ENCODE peak calls at places on chromosomes 7 and 10, in four cellular contexts. One of them, this sample, is unnamed.

GRCh38 chr10:79260803-79261740 is 86.2 kb upstream of the PPIF start:
- DNase-seq in AG09309: no peak
- DNase-seq in breast epithelium: no peak
- DNase-seq in tibial artery: no peak
- DNase-seq in this sample: no peak

GRCh38 chr7:23938937-23939552 is 229.0 kb downstream of the STK31 start:
- DNase-seq in breast epithelium: no peak
- DNase-seq in tibial artery: no peak
- DNase-seq in AG09309: no peak
- DNase-seq in this sample: no peak

GRCh38 chr7:44633254-44634186 is 27.1 kb downstream of the OGDH start:
- DNase-seq in AG09309: peak
- DNase-seq in tibial artery: peak
- DNase-seq in breast epithelium: peak
- DNase-seq in this sample: peak

GRCh38 chr10:44369296-44369695 is 15.6 kb downstream of the CXCL12 start:
- DNase-seq in AG09309: no peak
- DNase-seq in breast epithelium: no peak
- DNase-seq in tibial artery: no peak
- DNase-seq in this sample: no peak

GRCh38 chr7:102389810-102390209 is 6.4 kb upstream of the PRKRIP1 start:
- DNase-seq in breast epithelium: no peak
- DNase-seq in AG09309: no peak
- DNase-seq in tibial artery: no peak
- DNase-seq in this sample: no peak

GRCh38 chr10:8295311-8295710 is 240.8 kb downstream of the GATA3 start:
- DNase-seq in AG09309: no peak
- DNase-seq in breast epithelium: no peak
- DNase-seq in tibial artery: no peak
- DNase-seq in this sample: no peak

GRCh38 chr7:2488272-2488645 is 12.1 kb upstream of the GRIFIN start:
- DNase-seq in tibial artery: peak
- DNase-seq in AG09309: no peak
- DNase-seq in breast epithelium: no peak
- DNase-seq in this sample: no peak

GRCh38 chr7:48108959-48109847 is 20.1 kb downstream of the UPP1 start:
- DNase-seq in AG09309: no peak
- DNase-seq in tibial artery: no peak
- DNase-seq in breast epithelium: no peak
- DNase-seq in this sample: no peak

GRCh38 chr7:1940402-1940786 is 270.3 kb downstream of the ELFN1 start:
- DNase-seq in breast epithelium: peak
- DNase-seq in AG09309: no peak
- DNase-seq in tibial artery: no peak
- DNase-seq in this sample: peak

GRCh38 chr7:45080265-45080957 is 8.4 kb downstream of the NACAD start:
- DNase-seq in breast epithelium: no peak
- DNase-seq in tibial artery: no peak
- DNase-seq in AG09309: no peak
- DNase-seq in this sample: no peak

GRCh38 chr10:31707578-31708411 is 220.8 kb downstream of the ARHGAP12 start:
- DNase-seq in AG09309: peak
- DNase-seq in breast epithelium: no peak
- DNase-seq in tibial artery: peak
- DNase-seq in this sample: no peak

GRCh38 chr7:116797611-116798010 is 64.8 kb upstream of the CAPZA2 start:
- DNase-seq in tibial artery: no peak
- DNase-seq in AG09309: no peak
- DNase-seq in breast epithelium: no peak
- DNase-seq in this sample: no peak

GRCh38 chr7:77537136-77537594 is at the start of gene PTPN12:
- DNase-seq in breast epithelium: no peak
- DNase-seq in tibial artery: no peak
- DNase-seq in AG09309: no peak
- DNase-seq in this sample: no peak

GRCh38 chr10:13500201-13500600 is 28.6 kb downstream of the BEND7 start:
- DNase-seq in breast epithelium: no peak
- DNase-seq in tibial artery: no peak
- DNase-seq in AG09309: no peak
- DNase-seq in this sample: no peak

GRCh38 chr7:151742713-151743480 is 134.0 kb downstream of the PRKAG2 start:
- DNase-seq in AG09309: no peak
- DNase-seq in breast epithelium: no peak
- DNase-seq in tibial artery: no peak
- DNase-seq in this sample: no peak

GRCh38 chr7:46909601-46910051 is 672.3 kb downstream of the TNS3 start:
- DNase-seq in breast epithelium: no peak
- DNase-seq in tibial artery: no peak
- DNase-seq in AG09309: peak
- DNase-seq in this sample: no peak

GRCh38 chr7:74219416-74219815 is 9.6 kb downstream of the LAT2 start:
- DNase-seq in tibial artery: no peak
- DNase-seq in AG09309: no peak
- DNase-seq in breast epithelium: no peak
- DNase-seq in this sample: no peak

GRCh38 chr10:120613180-120613579 is 156.2 kb downstream of the PLPP4 start:
- DNase-seq in AG09309: no peak
- DNase-seq in tibial artery: no peak
- DNase-seq in breast epithelium: no peak
- DNase-seq in this sample: no peak

GRCh38 chr10:86945361-86946214 is 11.8 kb downstream of the MMRN2 start:
- DNase-seq in breast epithelium: peak
- DNase-seq in AG09309: no peak
- DNase-seq in tibial artery: peak
- DNase-seq in this sample: no peak

GRCh38 chr7:132298782-132299181 is 277.5 kb downstream of the PLXNA4 start:
- DNase-seq in breast epithelium: no peak
- DNase-seq in tibial artery: no peak
- DNase-seq in AG09309: peak
- DNase-seq in this sample: no peak

GRCh38 chr7:8441106-8441590 is 7.7 kb downstream of the NXPH1 start:
- DNase-seq in breast epithelium: no peak
- DNase-seq in tibial artery: no peak
- DNase-seq in AG09309: no peak
- DNase-seq in this sample: no peak

GRCh38 chr10:34049469-34049868 is 715.0 kb upstream of the NRP1 start:
- DNase-seq in AG09309: no peak
- DNase-seq in breast epithelium: no peak
- DNase-seq in tibial artery: no peak
- DNase-seq in this sample: no peak

GRCh38 chr7:1548438-1548831 is 7.6 kb downstream of the TMEM184A start:
- DNase-seq in AG09309: no peak
- DNase-seq in breast epithelium: no peak
- DNase-seq in tibial artery: no peak
- DNase-seq in this sample: no peak

GRCh38 chr7:107856806-107857540 is 34.0 kb upstream of the DLD start:
- DNase-seq in AG09309: no peak
- DNase-seq in tibial artery: no peak
- DNase-seq in breast epithelium: no peak
- DNase-seq in this sample: peak

GRCh38 chr7:133562617-133563016 is 309.7 kb downstream of the EXOC4 start:
- DNase-seq in AG09309: peak
- DNase-seq in breast epithelium: no peak
- DNase-seq in tibial artery: no peak
- DNase-seq in this sample: no peak

GRCh38 chr10:129048513-129048912 is 418.5 kb upstream of the MGMT start:
- DNase-seq in tibial artery: no peak
- DNase-seq in breast epithelium: no peak
- DNase-seq in AG09309: no peak
- DNase-seq in this sample: no peak

GRCh38 chr10:49322371-49323170 is 23.6 kb downstream of the C10orf71 start:
- DNase-seq in breast epithelium: no peak
- DNase-seq in AG09309: no peak
- DNase-seq in tibial artery: no peak
- DNase-seq in this sample: no peak

GRCh38 chr10:35592421-35592820 is 12.7 kb upstream of the GJD4 start:
- DNase-seq in tibial artery: no peak
- DNase-seq in breast epithelium: no peak
- DNase-seq in AG09309: no peak
- DNase-seq in this sample: no peak

GRCh38 chr7:86320886-86321285 is 322.8 kb upstream of the GRM3 start:
- DNase-seq in tibial artery: no peak
- DNase-seq in breast epithelium: no peak
- DNase-seq in AG09309: no peak
- DNase-seq in this sample: no peak

GRCh38 chr7:30476401-30477145 is 2.0 kb downstream of the NOD1 start:
- DNase-seq in breast epithelium: no peak
- DNase-seq in AG09309: no peak
- DNase-seq in tibial artery: no peak
- DNase-seq in this sample: no peak

GRCh38 chr7:82441916-82442478 is 1.6 kb downstream of the CACNA2D1 start:
- DNase-seq in breast epithelium: no peak
- DNase-seq in tibial artery: no peak
- DNase-seq in AG09309: no peak
- DNase-seq in this sample: no peak

GRCh38 chr7:12888727-12889126 is 201.3 kb downstream of the ARL4A start:
- DNase-seq in tibial artery: no peak
- DNase-seq in breast epithelium: no peak
- DNase-seq in AG09309: peak
- DNase-seq in this sample: no peak

GRCh38 chr7:19470031-19470430 is 238.8 kb downstream of the POLR1F start:
- DNase-seq in AG09309: no peak
- DNase-seq in tibial artery: no peak
- DNase-seq in breast epithelium: no peak
- DNase-seq in this sample: no peak

GRCh38 chr10:76942556-76943416 is 694.8 kb downstream of the KCNMA1 start:
- DNase-seq in tibial artery: no peak
- DNase-seq in breast epithelium: no peak
- DNase-seq in AG09309: no peak
- DNase-seq in this sample: no peak

GRCh38 chr10:12768156-12768731 is 233.3 kb downstream of the CCDC3 start:
- DNase-seq in AG09309: no peak
- DNase-seq in tibial artery: no peak
- DNase-seq in breast epithelium: no peak
- DNase-seq in this sample: no peak

GRCh38 chr7:46583606-46584005 is 662.5 kb upstream of the IGFBP3 start:
- DNase-seq in breast epithelium: no peak
- DNase-seq in AG09309: peak
- DNase-seq in tibial artery: no peak
- DNase-seq in this sample: no peak

GRCh38 chr7:30027065-30027456 is 559 bp upstream of the FKBP14 start:
- DNase-seq in tibial artery: no peak
- DNase-seq in breast epithelium: peak
- DNase-seq in AG09309: no peak
- DNase-seq in this sample: peak

GRCh38 chr10:16828731-16829175 is 11.5 kb upstream of the RSU1 start:
- DNase-seq in AG09309: peak
- DNase-seq in tibial artery: peak
- DNase-seq in breast epithelium: no peak
- DNase-seq in this sample: no peak
- H3K4me3 ChIP-seq in AG09309: peak
- H3K4me3 ChIP-seq in tibial artery: no peak
- H3K4me3 ChIP-seq in breast epithelium: no peak
- H3K4me3 ChIP-seq in this sample: no peak

GRCh38 chr7:42105541-42106349 is 131.3 kb downstream of the GLI3 start:
- DNase-seq in AG09309: no peak
- DNase-seq in breast epithelium: no peak
- DNase-seq in tibial artery: no peak
- DNase-seq in this sample: no peak

GRCh38 chr7:42107484-42107883 is 129.5 kb downstream of the GLI3 start:
- DNase-seq in breast epithelium: no peak
- DNase-seq in tibial artery: no peak
- DNase-seq in AG09309: no peak
- DNase-seq in this sample: no peak

GRCh38 chr7:42110333-42110732 is 126.7 kb downstream of the GLI3 start:
- DNase-seq in tibial artery: no peak
- DNase-seq in breast epithelium: no peak
- DNase-seq in AG09309: no peak
- DNase-seq in this sample: no peak

GRCh38 chr7:42106562-42106961 is 130.4 kb downstream of the GLI3 start:
- DNase-seq in breast epithelium: no peak
- DNase-seq in AG09309: no peak
- DNase-seq in tibial artery: no peak
- DNase-seq in this sample: no peak

DNA sequence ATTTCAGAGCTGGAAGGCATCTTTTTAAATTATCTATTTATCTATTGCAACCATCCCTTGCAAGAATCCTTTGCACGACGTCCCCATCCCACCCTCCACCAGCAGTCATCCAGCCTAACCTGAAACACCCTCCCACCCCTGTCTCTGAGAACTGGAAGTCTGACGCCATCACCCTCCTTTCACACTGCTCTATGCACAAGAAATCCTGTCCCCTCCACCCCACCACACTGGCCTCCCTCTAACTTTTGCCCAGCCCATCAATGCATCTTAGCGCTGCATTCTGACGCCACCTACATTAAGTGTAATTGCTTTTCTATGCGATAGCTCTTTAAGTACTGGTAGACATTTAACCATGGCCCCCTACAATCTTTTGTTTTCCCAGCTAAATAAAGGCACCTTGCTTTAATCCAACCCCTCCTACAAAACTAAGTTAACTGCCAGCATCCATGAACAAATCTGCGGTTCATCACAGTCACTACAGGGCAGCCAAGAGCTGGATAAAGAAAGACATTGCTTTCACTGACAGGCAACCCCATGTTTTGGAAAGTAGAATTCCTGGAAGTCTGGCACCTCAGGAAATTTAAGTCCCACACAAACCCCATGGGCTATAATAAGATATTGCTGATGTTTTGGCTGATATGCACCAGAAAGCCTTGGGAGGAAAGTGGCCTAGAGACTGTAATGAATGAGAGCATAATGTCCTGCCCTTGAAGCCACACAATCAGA is 128.0 kb downstream of the GLI3 start:
- DNase-seq in tibial artery: no peak
- DNase-seq in AG09309: no peak
- DNase-seq in breast epithelium: no peak
- DNase-seq in this sample: no peak
- H3K4me3 ChIP-seq in tibial artery: no peak
- H3K4me3 ChIP-seq in AG09309: no peak
- H3K4me3 ChIP-seq in breast epithelium: no peak
- H3K4me3 ChIP-seq in this sample: no peak

GRCh38 chr7:120856198-120856597 is 1.7 kb downstream of the TSPAN12 start:
- DNase-seq in tibial artery: no peak
- DNase-seq in breast epithelium: no peak
- DNase-seq in AG09309: no peak
- DNase-seq in this sample: no peak
- H3K4me3 ChIP-seq in tibial artery: peak
- H3K4me3 ChIP-seq in breast epithelium: peak
- H3K4me3 ChIP-seq in AG09309: no peak
- H3K4me3 ChIP-seq in this sample: no peak

DNA sequence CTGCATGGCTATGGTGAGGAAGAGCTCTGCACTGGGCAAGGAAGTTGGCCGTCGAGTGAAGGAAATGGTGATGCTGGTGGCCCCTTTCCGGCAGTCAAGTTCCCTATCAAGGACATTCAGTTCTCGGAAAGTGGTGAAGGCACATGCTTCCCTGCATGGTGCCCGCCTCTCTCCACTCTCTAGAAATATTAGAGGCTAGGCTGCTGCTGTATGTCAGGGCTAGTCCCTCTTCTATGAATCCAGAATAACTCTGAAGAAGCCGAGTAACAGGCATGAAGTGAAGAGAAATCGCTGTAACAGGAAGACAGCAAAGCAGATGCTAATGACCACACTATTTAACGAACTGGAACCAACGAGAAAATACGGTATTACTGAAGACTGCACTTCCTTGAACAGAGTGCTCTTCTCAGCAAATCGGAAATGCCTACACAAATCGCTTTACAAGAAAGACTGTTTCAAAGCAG is 5.4 kb downstream of the IDI1 start:
- DNase-seq in AG09309: no peak
- DNase-seq in tibial artery: no peak
- DNase-seq in breast epithelium: no peak
- DNase-seq in this sample: no peak
- H3K4me3 ChIP-seq in AG09309: no peak
- H3K4me3 ChIP-seq in tibial artery: no peak
- H3K4me3 ChIP-seq in breast epithelium: no peak
- H3K4me3 ChIP-seq in this sample: peak

This sample was measured in effector memory CD4-positive, alpha-beta T cell.